ENCODE peak calls at places on chromosomes 2 and 18, in six cellular contexts. One of them, this sample, is unnamed. For H3K36me3, the result is how much of the 10 kb centered on the place peaks cover.

GRCh38 chr2:1153959-1154358 is 203.3 kb downstream of the SNTG2 start:
- DNase-seq in adrenal gland: no peak
- DNase-seq in BJ: no peak
- DNase-seq in fibroblast of lung: no peak
- DNase-seq in lung: no peak
- DNase-seq in effector memory CD4-positive, alpha-beta T cell: no peak
- DNase-seq in this sample: no peak

GRCh38 chr2:160417745-160418397 is 75.7 kb downstream of the RBMS1 start:
- DNase-seq in adrenal gland: no peak
- DNase-seq in BJ: peak
- DNase-seq in fibroblast of lung: peak
- DNase-seq in lung: no peak
- DNase-seq in effector memory CD4-positive, alpha-beta T cell: no peak
- DNase-seq in this sample: no peak

GRCh38 chr2:11692966-11693521 is 23.0 kb upstream of the NTSR2 start:
- DNase-seq in adrenal gland: peak
- DNase-seq in BJ: no peak
- DNase-seq in fibroblast of lung: peak
- DNase-seq in lung: peak
- DNase-seq in effector memory CD4-positive, alpha-beta T cell: peak
- DNase-seq in this sample: no peak

GRCh38 chr18:49859725-49860124 is 46.4 kb upstream of the ACAA2 start:
- DNase-seq in adrenal gland: no peak
- DNase-seq in BJ: no peak
- DNase-seq in fibroblast of lung: no peak
- DNase-seq in lung: no peak
- DNase-seq in effector memory CD4-positive, alpha-beta T cell: no peak
- DNase-seq in this sample: no peak

GRCh38 chr2:239304533-239305221 is 96.1 kb downstream of the HDAC4 start:
- DNase-seq in adrenal gland: peak
- DNase-seq in BJ: no peak
- DNase-seq in fibroblast of lung: no peak
- DNase-seq in lung: no peak
- DNase-seq in effector memory CD4-positive, alpha-beta T cell: no peak
- DNase-seq in this sample: no peak

GRCh38 chr18:50651334-50651733 is 91.4 kb downstream of the MAPK4 start:
- DNase-seq in adrenal gland: no peak
- DNase-seq in BJ: no peak
- DNase-seq in fibroblast of lung: no peak
- DNase-seq in lung: no peak
- DNase-seq in effector memory CD4-positive, alpha-beta T cell: no peak
- DNase-seq in this sample: no peak

GRCh38 chr18:34806527-34806926 is 96.4 kb downstream of the DTNA start:
- DNase-seq in adrenal gland: no peak
- DNase-seq in BJ: no peak
- DNase-seq in fibroblast of lung: no peak
- DNase-seq in lung: no peak
- DNase-seq in effector memory CD4-positive, alpha-beta T cell: no peak
- DNase-seq in this sample: no peak

GRCh38 chr18:78883501-78883900 is 96.1 kb upstream of the SALL3 start:
- DNase-seq in adrenal gland: no peak
- DNase-seq in BJ: no peak
- DNase-seq in fibroblast of lung: no peak
- DNase-seq in lung: peak
- DNase-seq in effector memory CD4-positive, alpha-beta T cell: no peak
- DNase-seq in this sample: no peak

GRCh38 chr18:12318334-12318697 is 10.3 kb downstream of the TUBB6 start:
- DNase-seq in adrenal gland: no peak
- DNase-seq in BJ: no peak
- DNase-seq in fibroblast of lung: no peak
- DNase-seq in lung: no peak
- DNase-seq in effector memory CD4-positive, alpha-beta T cell: no peak
- DNase-seq in this sample: no peak

GRCh38 chr2:64359892-64360657 is 93.9 kb upstream of the LGALSL start:
- DNase-seq in adrenal gland: peak
- DNase-seq in BJ: peak
- DNase-seq in fibroblast of lung: peak
- DNase-seq in lung: peak
- DNase-seq in effector memory CD4-positive, alpha-beta T cell: no peak
- DNase-seq in this sample: peak

GRCh38 chr2:9761547-9761946 is 81.7 kb upstream of the TAF1B start:
- DNase-seq in adrenal gland: no peak
- DNase-seq in BJ: no peak
- DNase-seq in fibroblast of lung: no peak
- DNase-seq in lung: no peak
- DNase-seq in effector memory CD4-positive, alpha-beta T cell: no peak
- DNase-seq in this sample: no peak

GRCh38 chr2:181766129-181766528 is 85.8 kb upstream of the NEUROD1 start:
- DNase-seq in adrenal gland: no peak
- DNase-seq in BJ: no peak
- DNase-seq in fibroblast of lung: no peak
- DNase-seq in lung: no peak
- DNase-seq in effector memory CD4-positive, alpha-beta T cell: no peak
- DNase-seq in this sample: no peak

GRCh38 chr18:62999921-63000320 is 284.6 kb downstream of the PHLPP1 start:
- DNase-seq in adrenal gland: no peak
- DNase-seq in BJ: no peak
- DNase-seq in fibroblast of lung: peak
- DNase-seq in lung: no peak
- DNase-seq in effector memory CD4-positive, alpha-beta T cell: no peak
- DNase-seq in this sample: no peak

GRCh38 chr2:70995227-70995729 is 605 bp upstream of the TEX261 start:
- DNase-seq in adrenal gland: no peak
- DNase-seq in BJ: no peak
- DNase-seq in fibroblast of lung: peak
- DNase-seq in lung: peak
- DNase-seq in effector memory CD4-positive, alpha-beta T cell: peak
- DNase-seq in this sample: no peak

GRCh38 chr2:129777757-129778607 is 201.5 kb upstream of the RAB6C start:
- DNase-seq in adrenal gland: no peak
- DNase-seq in BJ: no peak
- DNase-seq in fibroblast of lung: no peak
- DNase-seq in lung: no peak
- DNase-seq in effector memory CD4-positive, alpha-beta T cell: no peak
- DNase-seq in this sample: no peak

GRCh38 chr2:164816046-164816445 is 25.6 kb downstream of the COBLL1 start:
- DNase-seq in adrenal gland: no peak
- DNase-seq in BJ: no peak
- DNase-seq in fibroblast of lung: peak
- DNase-seq in lung: no peak
- DNase-seq in effector memory CD4-positive, alpha-beta T cell: no peak
- DNase-seq in this sample: no peak

GRCh38 chr2:75031171-75031570 is 72.7 kb downstream of the POLE4 start:
- DNase-seq in adrenal gland: no peak
- DNase-seq in BJ: no peak
- DNase-seq in fibroblast of lung: no peak
- DNase-seq in lung: no peak
- DNase-seq in effector memory CD4-positive, alpha-beta T cell: no peak
- DNase-seq in this sample: no peak

GRCh38 chr2:12338946-12339697 is 377.6 kb upstream of the TRIB2 start:
- DNase-seq in adrenal gland: no peak
- DNase-seq in BJ: no peak
- DNase-seq in fibroblast of lung: no peak
- DNase-seq in lung: no peak
- DNase-seq in effector memory CD4-positive, alpha-beta T cell: no peak
- DNase-seq in this sample: no peak

GRCh38 chr2:21330786-21331391 is 207.1 kb downstream of the TDRD15 start:
- DNase-seq in adrenal gland: no peak
- DNase-seq in BJ: no peak
- DNase-seq in fibroblast of lung: no peak
- DNase-seq in lung: no peak
- DNase-seq in effector memory CD4-positive, alpha-beta T cell: no peak
- DNase-seq in this sample: no peak

GRCh38 chr2:96341641-96342040 is 6.1 kb downstream of the NCAPH start:
- DNase-seq in adrenal gland: no peak
- DNase-seq in BJ: no peak
- DNase-seq in fibroblast of lung: no peak
- DNase-seq in lung: no peak
- DNase-seq in effector memory CD4-positive, alpha-beta T cell: no peak
- DNase-seq in this sample: no peak

GRCh38 chr2:153196378-153197058 is 282.0 kb downstream of the RPRM start:
- DNase-seq in adrenal gland: no peak
- DNase-seq in BJ: no peak
- DNase-seq in fibroblast of lung: no peak
- DNase-seq in lung: no peak
- DNase-seq in effector memory CD4-positive, alpha-beta T cell: no peak
- DNase-seq in this sample: no peak

GRCh38 chr2:220935789-220936321 is 636.2 kb downstream of the EPHA4 start:
- DNase-seq in adrenal gland: no peak
- DNase-seq in BJ: no peak
- DNase-seq in fibroblast of lung: peak
- DNase-seq in lung: no peak
- DNase-seq in effector memory CD4-positive, alpha-beta T cell: no peak
- DNase-seq in this sample: no peak

GRCh38 chr18:12281861-12282260 is 26.2 kb upstream of the TUBB6 start:
- DNase-seq in adrenal gland: no peak
- DNase-seq in BJ: no peak
- DNase-seq in fibroblast of lung: peak
- DNase-seq in lung: no peak
- DNase-seq in effector memory CD4-positive, alpha-beta T cell: no peak
- DNase-seq in this sample: no peak

GRCh38 chr18:48073231-48073930 is 142.9 kb upstream of the SMAD2 start:
- DNase-seq in adrenal gland: peak
- DNase-seq in BJ: no peak
- DNase-seq in fibroblast of lung: no peak
- DNase-seq in lung: no peak
- DNase-seq in effector memory CD4-positive, alpha-beta T cell: no peak
- DNase-seq in this sample: no peak

GRCh38 chr2:143700865-143701264 is 571.6 kb downstream of the ARHGAP15 start:
- DNase-seq in adrenal gland: no peak
- DNase-seq in BJ: peak
- DNase-seq in fibroblast of lung: peak
- DNase-seq in lung: no peak
- DNase-seq in effector memory CD4-positive, alpha-beta T cell: no peak
- DNase-seq in this sample: no peak

GRCh38 chr2:239790721-239791120 is 234.4 kb downstream of the NDUFA10 start:
- DNase-seq in adrenal gland: no peak
- DNase-seq in BJ: no peak
- DNase-seq in fibroblast of lung: no peak
- DNase-seq in lung: no peak
- DNase-seq in effector memory CD4-positive, alpha-beta T cell: no peak
- DNase-seq in this sample: no peak

GRCh38 chr18:51194604-51195003 is 2.9 kb downstream of the MEX3C start:
- DNase-seq in adrenal gland: no peak
- DNase-seq in BJ: no peak
- DNase-seq in fibroblast of lung: peak
- DNase-seq in lung: no peak
- DNase-seq in effector memory CD4-positive, alpha-beta T cell: no peak
- DNase-seq in this sample: no peak

GRCh38 chr18:361941-362913 is 94.4 kb upstream of the THOC1 start:
- DNase-seq in adrenal gland: no peak
- DNase-seq in BJ: peak
- DNase-seq in fibroblast of lung: peak
- DNase-seq in lung: no peak
- DNase-seq in effector memory CD4-positive, alpha-beta T cell: no peak
- DNase-seq in this sample: no peak

GRCh38 chr2:157849591-157849990 is 26.5 kb downstream of the ACVR1 start:
- DNase-seq in adrenal gland: no peak
- DNase-seq in BJ: no peak
- DNase-seq in fibroblast of lung: no peak
- DNase-seq in lung: no peak
- DNase-seq in effector memory CD4-positive, alpha-beta T cell: no peak
- DNase-seq in this sample: no peak

GRCh38 chr2:55618025-55618648 is 715 bp upstream of the PPP4R3B start:
- DNase-seq in adrenal gland: no peak
- DNase-seq in BJ: no peak
- DNase-seq in fibroblast of lung: peak
- DNase-seq in lung: no peak
- DNase-seq in effector memory CD4-positive, alpha-beta T cell: no peak
- DNase-seq in this sample: no peak

GRCh38 chr18:80157708-80158343 is 48.8 kb downstream of the ADNP2 start:
- DNase-seq in adrenal gland: peak
- DNase-seq in BJ: no peak
- DNase-seq in fibroblast of lung: peak
- DNase-seq in lung: peak
- DNase-seq in effector memory CD4-positive, alpha-beta T cell: peak
- DNase-seq in this sample: peak

GRCh38 chr18:76445275-76445674 is 49.8 kb downstream of the ZNF516 start:
- DNase-seq in adrenal gland: no peak
- DNase-seq in BJ: peak
- DNase-seq in fibroblast of lung: peak
- DNase-seq in lung: no peak
- DNase-seq in effector memory CD4-positive, alpha-beta T cell: no peak
- DNase-seq in this sample: peak
- H3K4me3 ChIP-seq in adrenal gland: no peak
- H3K4me3 ChIP-seq in BJ: no peak
- H3K4me3 ChIP-seq in fibroblast of lung: peak
- H3K4me3 ChIP-seq in lung: no peak
- H3K4me3 ChIP-seq in effector memory CD4-positive, alpha-beta T cell: no peak
- H3K4me3 ChIP-seq in this sample: no peak

GRCh38 chr2:105377871-105378270 is 21.0 kb downstream of the FHL2 start:
- DNase-seq in adrenal gland: no peak
- DNase-seq in BJ: no peak
- DNase-seq in fibroblast of lung: no peak
- DNase-seq in lung: no peak
- DNase-seq in effector memory CD4-positive, alpha-beta T cell: no peak
- DNase-seq in this sample: no peak
- H3K36me3 ChIP-seq in adrenal gland: under half
- H3K36me3 ChIP-seq in BJ: under half
- H3K36me3 ChIP-seq in fibroblast of lung: under half
- H3K36me3 ChIP-seq in lung: under half
- H3K36me3 ChIP-seq in effector memory CD4-positive, alpha-beta T cell: under half
- H3K36me3 ChIP-seq in this sample: under half

DNA sequence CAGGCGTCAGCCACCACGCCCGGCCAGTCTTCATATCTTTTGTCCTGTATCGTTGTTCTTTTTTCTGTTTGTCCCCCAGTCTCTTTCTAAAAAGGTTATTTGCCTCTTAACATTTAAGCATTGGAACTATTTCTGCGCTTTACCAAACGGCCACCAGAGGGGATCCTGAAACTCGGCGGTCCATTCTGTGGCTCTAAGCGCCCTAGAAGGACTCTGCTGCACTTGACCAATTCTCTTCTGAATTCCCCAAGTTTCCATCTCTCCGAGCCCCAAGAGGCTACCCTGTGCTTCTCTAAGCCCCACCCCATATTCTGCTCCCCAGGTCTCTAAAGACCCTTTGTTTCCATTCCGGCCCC is 33.1 kb upstream of the REG3G start:
- DNase-seq in adrenal gland: peak
- DNase-seq in BJ: no peak
- DNase-seq in fibroblast of lung: no peak
- DNase-seq in lung: no peak
- DNase-seq in effector memory CD4-positive, alpha-beta T cell: no peak
- DNase-seq in this sample: no peak
- H3K4me3 ChIP-seq in adrenal gland: no peak
- H3K4me3 ChIP-seq in BJ: no peak
- H3K4me3 ChIP-seq in fibroblast of lung: no peak
- H3K4me3 ChIP-seq in lung: no peak
- H3K4me3 ChIP-seq in effector memory CD4-positive, alpha-beta T cell: no peak
- H3K4me3 ChIP-seq in this sample: no peak

DNA sequence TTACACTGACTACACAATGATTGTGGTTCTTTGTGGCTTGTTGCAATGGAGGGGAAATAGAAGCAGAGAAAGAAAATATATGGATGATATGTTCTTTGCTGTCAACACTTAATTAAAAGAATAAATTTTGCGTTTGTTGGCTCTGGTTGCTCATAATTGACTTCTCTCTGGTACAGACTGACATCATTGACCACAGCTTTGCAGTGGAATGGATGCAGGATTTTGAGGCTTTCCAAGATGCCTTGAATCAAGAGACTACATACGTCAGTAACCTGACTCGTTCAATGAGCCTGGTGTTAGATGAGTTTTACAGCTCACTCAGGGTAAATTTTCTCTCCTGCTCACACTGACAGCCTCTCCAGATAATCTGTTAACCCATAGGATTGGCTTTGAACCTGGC is 9.9 kb downstream of the GPN1 start:
- DNase-seq in adrenal gland: no peak
- DNase-seq in BJ: peak
- DNase-seq in fibroblast of lung: peak
- DNase-seq in lung: no peak
- DNase-seq in effector memory CD4-positive, alpha-beta T cell: no peak
- DNase-seq in this sample: no peak
- H3K36me3 ChIP-seq in adrenal gland: under half
- H3K36me3 ChIP-seq in BJ: under half
- H3K36me3 ChIP-seq in fibroblast of lung: under half
- H3K36me3 ChIP-seq in lung: under half
- H3K36me3 ChIP-seq in effector memory CD4-positive, alpha-beta T cell: half or more
- H3K36me3 ChIP-seq in this sample: under half

This sample was measured in kidney epithelial cell.